ENCODE peak calls at places on chromosomes 5 and 9, in four cellular contexts. H is activated T-cell treated with anti-CD3 and anti-CD28 coated beads for 1 hour; N is CD4-positive, CD25-positive, alpha-beta regulatory T cell; V is uterus. D is an unnamed sample.

GRCh38 chr5:148697177-148697820 is 43.0 kb upstream of the HTR4 start:
- DNase-seq in N (no peak), H (no peak), V (peak), D (no peak)

GRCh38 chr5:12795333-12795663 is 891.1 kb upstream of the CTNND2 start:
- DNase-seq in N (no peak), H (no peak), V (no peak), D (no peak)

GRCh38 chr9:117927354-117927753 is 223.2 kb downstream of the TLR4 start:
- DNase-seq in H (no peak), N (no peak), V (no peak), D (no peak)

GRCh38 chr5:37739817-37740261 is 100.0 kb downstream of the GDNF start:
- DNase-seq in N (no peak), H (no peak), V (no peak), D (no peak)

GRCh38 chr5:146515473-146516150 is 378 bp downstream of the GPR151 start:
- DNase-seq in N (no peak), V (no peak), H (no peak), D (no peak)

GRCh38 chr9:93087971-93088655 is 7.9 kb upstream of the CARD19 start:
- DNase-seq in N (no peak), V (peak), H (no peak), D (no peak)

GRCh38 chr5:72246954-72247442 is 73.0 kb downstream of the MRPS27 start:
- DNase-seq in H (no peak), V (no peak), N (no peak), D (no peak)

GRCh38 chr9:90936380-90936779 is 134.8 kb downstream of the SYK start:
- DNase-seq in N (no peak), V (no peak), H (no peak), D (no peak)

GRCh38 chr9:128102861-128103588 is 24.5 kb downstream of the PTGES2 start:
- DNase-seq in N (no peak), V (peak), H (no peak), D (no peak)

GRCh38 chr5:102289251-102289899 is 6.7 kb downstream of the SLCO4C1 start:
- DNase-seq in H (no peak), V (no peak), N (no peak), D (no peak)

GRCh38 chr5:178207917-178208280 is 3.6 kb downstream of the HNRNPAB start:
- DNase-seq in H (no peak), N (no peak), V (no peak), D (no peak)

GRCh38 chr5:147223951-147224791 is 10.7 kb upstream of the STK32A start:
- DNase-seq in V (no peak), H (no peak), N (no peak), D (peak)

GRCh38 chr9:135485832-135486231 is 6.2 kb downstream of the PPP1R26 start:
- DNase-seq in H (no peak), N (no peak), V (no peak), D (no peak)

GRCh38 chr5:58450811-58451629 is 8.9 kb downstream of the PLK2 start:
- DNase-seq in H (no peak), V (no peak), N (no peak), D (no peak)

GRCh38 chr5:1509346-1510085 is 14.2 kb downstream of the LPCAT1 start:
- DNase-seq in H (no peak), N (no peak), V (peak), D (no peak)

GRCh38 chr9:5269249-5269715 is 35.2 kb downstream of the RLN2 start:
- DNase-seq in H (no peak), N (no peak), V (no peak), D (no peak)

GRCh38 chr9:107737987-107738743 is 248.6 kb upstream of the KLF4 start:
- DNase-seq in H (no peak), V (peak), N (no peak), D (peak)

GRCh38 chr9:5893134-5893505 is 2.4 kb downstream of the MLANA start:
- DNase-seq in V (no peak), H (no peak), N (no peak), D (no peak)

GRCh38 chr9:33130501-33130900 is 36.6 kb downstream of the B4GALT1 start:
- DNase-seq in H (no peak), N (no peak), V (no peak), D (no peak)

D was measured in tibial nerve.